ENCODE peak calls at places on chromosome 13, in four cellular contexts. One of them, this sample, is unnamed.

GRCh38 chr13:114115191-114115671 is 17.2 kb downstream of the RASA3 start:
- DNase-seq in fibroblast of the conjunctiva: no peak
- DNase-seq in activated T-cell treated with anti-CD3 and anti-CD28 coated beads, Interleukin-2, amount 50 U/mL, for 72 hours: peak
- DNase-seq in kidney: peak
- DNase-seq in this sample: peak

GRCh38 chr13:97223711-97224461 is 1.8 kb downstream of the MBNL2 start:
- DNase-seq in activated T-cell treated with anti-CD3 and anti-CD28 coated beads, Interleukin-2, amount 50 U/mL, for 72 hours: no peak
- DNase-seq in kidney: no peak
- DNase-seq in fibroblast of the conjunctiva: peak
- DNase-seq in this sample: no peak

GRCh38 chr13:107441279-107441678 is 774.1 kb downstream of the LIG4 start:
- DNase-seq in kidney: no peak
- DNase-seq in fibroblast of the conjunctiva: no peak
- DNase-seq in activated T-cell treated with anti-CD3 and anti-CD28 coated beads, Interleukin-2, amount 50 U/mL, for 72 hours: no peak
- DNase-seq in this sample: no peak

GRCh38 chr13:28751210-28751935 is 32.6 kb upstream of the SLC46A3 start:
- DNase-seq in kidney: no peak
- DNase-seq in fibroblast of the conjunctiva: no peak
- DNase-seq in activated T-cell treated with anti-CD3 and anti-CD28 coated beads, Interleukin-2, amount 50 U/mL, for 72 hours: no peak
- DNase-seq in this sample: no peak

GRCh38 chr13:40344270-40345148 is 321.9 kb downstream of the FOXO1 start:
- DNase-seq in fibroblast of the conjunctiva: no peak
- DNase-seq in kidney: no peak
- DNase-seq in activated T-cell treated with anti-CD3 and anti-CD28 coated beads, Interleukin-2, amount 50 U/mL, for 72 hours: no peak
- DNase-seq in this sample: no peak

GRCh38 chr13:31207630-31208549 is 8.1 kb downstream of the B3GLCT start:
- DNase-seq in activated T-cell treated with anti-CD3 and anti-CD28 coated beads, Interleukin-2, amount 50 U/mL, for 72 hours: no peak
- DNase-seq in fibroblast of the conjunctiva: no peak
- DNase-seq in kidney: no peak
- DNase-seq in this sample: no peak

GRCh38 chr13:109773276-109773675 is 13.1 kb downstream of the IRS2 start:
- DNase-seq in activated T-cell treated with anti-CD3 and anti-CD28 coated beads, Interleukin-2, amount 50 U/mL, for 72 hours: peak
- DNase-seq in kidney: no peak
- DNase-seq in fibroblast of the conjunctiva: no peak
- DNase-seq in this sample: no peak

GRCh38 chr13:21825801-21826200 is 154.9 kb downstream of the FGF9 start:
- DNase-seq in kidney: no peak
- DNase-seq in activated T-cell treated with anti-CD3 and anti-CD28 coated beads, Interleukin-2, amount 50 U/mL, for 72 hours: no peak
- DNase-seq in fibroblast of the conjunctiva: no peak
- DNase-seq in this sample: no peak

GRCh38 chr13:97275775-97276501 is 53.8 kb downstream of the MBNL2 start:
- DNase-seq in activated T-cell treated with anti-CD3 and anti-CD28 coated beads, Interleukin-2, amount 50 U/mL, for 72 hours: no peak
- DNase-seq in fibroblast of the conjunctiva: no peak
- DNase-seq in kidney: no peak
- DNase-seq in this sample: no peak

GRCh38 chr13:30331331-30331771 is 24.0 kb upstream of the KATNAL1 start:
- DNase-seq in activated T-cell treated with anti-CD3 and anti-CD28 coated beads, Interleukin-2, amount 50 U/mL, for 72 hours: no peak
- DNase-seq in fibroblast of the conjunctiva: no peak
- DNase-seq in kidney: no peak
- DNase-seq in this sample: peak

GRCh38 chr13:111046590-111047141 is 68.4 kb upstream of the ARHGEF7 start:
- DNase-seq in fibroblast of the conjunctiva: no peak
- DNase-seq in activated T-cell treated with anti-CD3 and anti-CD28 coated beads, Interleukin-2, amount 50 U/mL, for 72 hours: no peak
- DNase-seq in kidney: no peak
- DNase-seq in this sample: no peak

GRCh38 chr13:93038187-93038586 is 188.4 kb upstream of the GPC6 start:
- DNase-seq in kidney: no peak
- DNase-seq in activated T-cell treated with anti-CD3 and anti-CD28 coated beads, Interleukin-2, amount 50 U/mL, for 72 hours: no peak
- DNase-seq in fibroblast of the conjunctiva: no peak
- DNase-seq in this sample: no peak

GRCh38 chr13:113547248-113547971 is 37.1 kb upstream of the TFDP1 start:
- DNase-seq in kidney: peak
- DNase-seq in fibroblast of the conjunctiva: no peak
- DNase-seq in activated T-cell treated with anti-CD3 and anti-CD28 coated beads, Interleukin-2, amount 50 U/mL, for 72 hours: no peak
- DNase-seq in this sample: peak

GRCh38 chr13:60976367-60976766 is 439.3 kb downstream of the PCDH20 start:
- DNase-seq in activated T-cell treated with anti-CD3 and anti-CD28 coated beads, Interleukin-2, amount 50 U/mL, for 72 hours: no peak
- DNase-seq in kidney: no peak
- DNase-seq in fibroblast of the conjunctiva: no peak
- DNase-seq in this sample: no peak

GRCh38 chr13:110680852-110681251 is 25.1 kb downstream of the CARS2 start:
- DNase-seq in kidney: no peak
- DNase-seq in activated T-cell treated with anti-CD3 and anti-CD28 coated beads, Interleukin-2, amount 50 U/mL, for 72 hours: peak
- DNase-seq in fibroblast of the conjunctiva: no peak
- DNase-seq in this sample: no peak

GRCh38 chr13:24893863-24894262 is 129.9 kb downstream of the RNF17 start:
- DNase-seq in activated T-cell treated with anti-CD3 and anti-CD28 coated beads, Interleukin-2, amount 50 U/mL, for 72 hours: no peak
- DNase-seq in fibroblast of the conjunctiva: no peak
- DNase-seq in kidney: no peak
- DNase-seq in this sample: no peak

GRCh38 chr13:85738696-85739320 is 60.4 kb downstream of the SLITRK6 start:
- DNase-seq in activated T-cell treated with anti-CD3 and anti-CD28 coated beads, Interleukin-2, amount 50 U/mL, for 72 hours: no peak
- DNase-seq in fibroblast of the conjunctiva: no peak
- DNase-seq in kidney: no peak
- DNase-seq in this sample: no peak

This sample was measured in posterior vena cava.